ENCODE peak calls at places on chromosomes 5 and 9, in five cellular contexts. Q, U, W, Y and I are unnamed samples.

GRCh38 chr5:78649220-78649700 is 688 bp upstream of the LHFPL2 start:
- DNase-seq in Q (peak; percentile 36), U (peak; percentile 37), W (no peak), Y (no peak), I (no peak)

GRCh38 chr5:164188733-164189148 is 683.3 kb downstream of the MAT2B start:
- DNase-seq in Q (no peak), U (no peak), W (no peak), Y (no peak), I (no peak)

GRCh38 chr9:8558176-8558575 is 758.6 kb upstream of the DMAC1 start:
- DNase-seq in Q (peak; percentile 17), U (peak; percentile 9), W (no peak), Y (no peak), I (no peak)

GRCh38 chr9:77374266-77374665 is 196.9 kb downstream of the VPS13A start:
- DNase-seq in Q (no peak), U (no peak), W (no peak), Y (no peak), I (no peak)

GRCh38 chr9:126386088-126386487 is 59.5 kb downstream of the MVB12B start:
- DNase-seq in Q (peak; percentile 42), U (no peak), W (peak; percentile 13), Y (no peak), I (no peak)

GRCh38 chr9:19699757-19700156 is 89.1 kb downstream of the SLC24A2 start:
- DNase-seq in Q (no peak), U (no peak), W (no peak), Y (no peak), I (no peak)

GRCh38 chr5:160486573-160486972 is 64.9 kb downstream of the PTTG1 start:
- DNase-seq in Q (no peak), U (no peak), W (peak; percentile 75), Y (no peak), I (no peak)

GRCh38 chr9:105241356-105242043 is 3.0 kb upstream of the SLC44A1 start:
- DNase-seq in Q (no peak), U (no peak), W (no peak), Y (peak; percentile 26), I (no peak)

GRCh38 chr5:77133061-77133758 is 46.1 kb upstream of the ZBED3 start:
- DNase-seq in Q (peak; percentile 82), U (peak; percentile 99), W (no peak), Y (peak; percentile 95), I (peak; percentile 99)

GRCh38 chr9:111903996-111904395 is 7.4 kb downstream of the UGCG start:
- DNase-seq in Q (no peak), U (no peak), W (no peak), Y (no peak), I (no peak)

GRCh38 chr5:90529234-90529938 is at the start of gene LYSMD3:
- DNase-seq in Q (peak; percentile 97), U (peak; percentile 94), W (peak; percentile 99), Y (peak; percentile 97), I (peak; percentile 90)

GRCh38 chr9:35910613-35911488 is 1.6 kb downstream of the SPAAR start:
- DNase-seq in Q (peak; percentile 82), U (peak; percentile 65), W (peak; percentile 63), Y (peak; percentile 67), I (peak; percentile 46)

GRCh38 chr9:77488439-77489126 is 159.5 kb downstream of the GNA14 start:
- DNase-seq in Q (peak; percentile 25), U (no peak), W (peak; percentile 9), Y (peak; percentile 37), I (no peak)

GRCh38 chr5:3599283-3600105 is 3.9 kb downstream of the IRX1 start:
- DNase-seq in Q (no peak), U (no peak), W (no peak), Y (peak; percentile 65), I (no peak)

GRCh38 chr5:151469386-151469785 is 22.0 kb downstream of the SLC36A1 start:
- DNase-seq in Q (no peak), U (no peak), W (no peak), Y (peak; percentile 68), I (no peak)

GRCh38 chr5:84817953-84818352 is 433.3 kb upstream of the EDIL3 start:
- DNase-seq in Q (no peak), U (no peak), W (no peak), Y (no peak), I (no peak)

GRCh38 chr5:152953788-152954483 is 536.5 kb upstream of the GRIA1 start:
- DNase-seq in Q (no peak), U (no peak), W (no peak), Y (no peak), I (no peak)

GRCh38 chr5:111229871-111230812 is 6.0 kb downstream of the CAMK4 start:
- DNase-seq in Q (no peak), U (no peak), W (peak; percentile 62), Y (no peak), I (no peak)
- H3K4me3 ChIP-seq in Q (no peak overlapping the region), U (no peak overlapping the region), W (peak overlapping the region; percentile 30), Y (no peak overlapping the region), I (no peak overlapping the region)

DNA sequence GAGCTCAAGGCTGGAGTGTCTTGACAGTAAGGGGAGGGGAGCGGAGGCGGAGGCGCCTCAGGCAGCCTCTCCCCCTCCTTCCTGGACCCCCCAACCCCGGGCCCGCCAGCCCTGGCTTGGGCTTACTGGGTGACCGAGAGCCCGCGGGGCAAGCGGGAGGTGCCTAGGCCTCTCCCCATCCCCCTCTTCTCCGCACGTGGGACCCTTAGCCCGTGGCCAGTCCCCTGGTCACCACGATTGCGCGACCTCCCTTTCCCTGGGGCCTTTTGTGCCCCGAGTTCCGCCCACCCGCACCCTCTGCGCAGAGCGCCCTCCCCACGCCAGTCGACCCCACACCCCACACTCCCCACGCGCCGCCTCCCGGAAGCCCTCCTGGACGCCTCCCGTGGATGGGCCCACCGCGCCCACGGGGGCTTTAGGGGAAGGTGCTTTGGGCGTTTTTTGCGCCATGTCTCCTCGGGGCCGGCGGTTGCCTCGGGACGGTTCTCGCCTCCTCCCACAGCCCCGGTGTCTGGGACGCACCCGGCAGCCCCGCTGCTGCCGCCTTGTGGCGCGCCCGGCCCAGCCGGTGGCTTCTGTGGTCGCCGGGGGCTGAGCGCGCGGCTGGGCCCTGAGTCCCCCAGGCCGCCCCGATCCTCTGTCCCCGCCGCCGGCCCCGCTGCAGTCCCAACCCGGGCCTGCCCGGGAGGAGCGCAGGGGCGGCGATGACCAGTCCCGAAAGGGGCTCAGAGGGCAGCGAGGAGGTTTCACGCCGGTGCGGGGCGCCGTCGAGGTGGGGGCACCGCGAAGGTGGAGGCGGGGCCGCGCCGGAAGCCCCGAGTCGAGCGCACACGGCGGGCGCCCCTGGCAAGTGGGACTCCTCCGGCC is 3.2 kb downstream of the TOR4A start:
- DNase-seq in Q (no peak), U (no peak), W (peak; percentile 43), Y (peak; percentile 27), I (no peak)
- H3K4me3 ChIP-seq in Q (no peak overlapping the region), U (peak overlapping the region; percentile 32), W (no peak overlapping the region), Y (no peak overlapping the region), I (peak overlapping the region; percentile 13)

DNA sequence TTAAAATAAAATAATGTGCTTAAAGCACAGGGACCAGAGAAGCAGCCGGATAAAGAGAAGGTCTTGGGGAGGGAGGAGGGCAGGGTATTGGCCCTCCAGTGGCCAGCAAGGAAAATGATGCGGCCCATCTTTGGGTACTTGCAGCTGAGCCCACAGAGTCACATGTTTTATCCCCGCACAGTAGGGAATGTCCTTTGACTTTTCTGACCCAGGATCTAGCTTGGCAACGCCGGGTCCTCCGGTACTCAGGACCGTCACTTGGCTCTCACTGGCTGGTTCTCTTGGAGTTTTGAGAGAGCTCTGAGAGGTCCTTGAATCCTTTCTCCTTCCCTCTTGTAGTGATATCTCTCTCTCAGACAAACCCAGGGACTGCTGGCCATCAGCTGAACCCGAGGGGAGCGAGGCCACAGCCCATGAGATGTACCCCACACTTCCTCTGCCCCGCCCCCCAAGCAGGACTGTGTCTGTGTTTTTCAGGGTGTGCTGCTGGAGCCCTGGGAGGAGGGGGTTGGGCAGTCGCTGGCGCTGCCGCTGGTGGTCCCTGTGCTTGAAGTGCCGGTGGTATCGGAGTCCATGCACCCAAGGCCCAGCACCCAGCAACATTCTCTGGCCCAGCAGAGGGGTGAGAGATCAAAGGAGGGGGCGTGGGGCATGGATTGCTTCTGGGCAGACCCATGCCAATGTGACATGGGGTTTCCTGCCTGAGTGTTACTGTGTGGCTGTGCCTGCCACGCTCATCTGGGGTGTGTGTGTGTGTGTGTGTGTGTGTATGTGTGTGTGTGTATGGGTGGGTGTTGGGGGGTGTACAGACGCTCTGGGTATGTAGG is 35.5 kb upstream of the HSPA9 start:
- DNase-seq in Q (peak; percentile 20), U (no peak), W (no peak), Y (no peak), I (no peak)
- H3K4me3 ChIP-seq in Q (no peak overlapping the region), U (peak overlapping the region; percentile 55), W (no peak overlapping the region), Y (peak overlapping the region; percentile 52), I (peak overlapping the region; percentile 40)

GRCh38 chr5:43664641-43665040 is 61.7 kb downstream of the NNT start:
- DNase-seq in Q (no peak), U (no peak), W (no peak), Y (peak; percentile 78), I (no peak)

GRCh38 chr5:43659075-43659474 is 56.1 kb downstream of the NNT start:
- DNase-seq in Q (no peak), U (no peak), W (no peak), Y (no peak), I (no peak)

GRCh38 chr5:43658499-43658898 is 55.5 kb downstream of the NNT start:
- DNase-seq in Q (no peak), U (peak; percentile 38), W (no peak), Y (peak; percentile 74), I (peak; percentile 44)

GRCh38 chr5:43661102-43661501 is 58.1 kb downstream of the NNT start:
- DNase-seq in Q (peak; percentile 62), U (peak; percentile 49), W (peak; percentile 40), Y (peak; percentile 55), I (no peak)

DNA sequence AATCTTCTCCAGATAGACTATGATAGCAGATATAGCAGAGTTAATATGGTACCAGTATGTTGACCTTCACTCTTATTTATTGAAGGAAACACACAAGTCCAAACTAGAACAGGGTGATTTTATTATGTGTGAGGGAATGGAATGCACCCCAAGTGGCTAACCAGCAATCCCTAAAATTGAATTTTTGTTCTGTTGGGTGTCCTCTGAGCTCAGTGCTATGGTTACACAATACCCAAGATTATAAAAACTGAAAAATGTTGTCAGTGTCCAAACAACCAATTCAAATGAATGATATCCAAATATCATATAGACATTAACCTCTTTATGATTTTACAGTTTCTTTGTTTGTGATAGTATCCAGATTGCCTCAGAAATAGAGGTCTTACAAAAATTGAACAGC is 60.9 kb downstream of the NNT start:
- DNase-seq in Q (no peak), U (no peak), W (no peak), Y (peak; percentile 68), I (no peak)
- H3K4me3 ChIP-seq in Q (no peak overlapping the region), U (no peak overlapping the region), W (no peak overlapping the region), Y (no peak overlapping the region), I (no peak overlapping the region)